ENCODE peak calls at places on chromosomes 11 and 22, in six cellular contexts. S is A549; I is GM12865; A is non-pigmented ciliary epithelial cell; C is activated naive CD8-positive, alpha-beta T cell treated with anti-CD3 and anti-CD28 coated beads, Interleukin-2, amount 10 ng/mL, durations not matched to agents 7 days and 5 days; J is cardiac fibroblast. L is an unnamed sample.

GRCh38 chr11:118304227-118304808 is at the start of gene CD3E:
- DNase-seq in S (no peak), I (peak), A (no peak), C (peak), J (no peak), L (no peak)

GRCh38 chr11:118659956-118660645 is 19.3 kb downstream of the TREH start:
- DNase-seq in S (no peak), I (no peak), A (no peak), C (no peak), J (no peak), L (no peak)

GRCh38 chr11:69352715-69353325 is 58.9 kb downstream of the MYEOV start:
- DNase-seq in S (peak), I (no peak), A (peak), C (no peak), J (peak), L (peak)

GRCh38 chr11:62401356-62401755 is 17.5 kb upstream of the SCGB1A1 start:
- DNase-seq in S (no peak), I (no peak), A (no peak), C (no peak), J (no peak), L (no peak)

GRCh38 chr11:132549571-132549970 is 982.7 kb downstream of the OPCML start:
- DNase-seq in S (no peak), I (no peak), A (no peak), C (no peak), J (no peak), L (no peak)

GRCh38 chr22:21659864-21660525 is 5.8 kb upstream of the PPIL2 start:
- DNase-seq in S (no peak), I (no peak), A (no peak), C (no peak), J (no peak), L (no peak)

GRCh38 chr11:36073411-36074203 is 129.7 kb downstream of the LDLRAD3 start:
- DNase-seq in S (no peak), I (peak), A (no peak), C (no peak), J (peak), L (peak)

GRCh38 chr11:64713031-64713780 is 9.8 kb downstream of the NRXN2 start:
- DNase-seq in S (no peak), I (no peak), A (no peak), C (no peak), J (peak), L (no peak)

GRCh38 chr11:1388763-1389102 is 1.0 kb upstream of the BRSK2 start:
- DNase-seq in S (no peak), I (no peak), A (no peak), C (no peak), J (no peak), L (no peak)

GRCh38 chr11:43418197-43418596 is 59.5 kb downstream of the TTC17 start:
- DNase-seq in S (no peak), I (peak), A (no peak), C (no peak), J (no peak), L (no peak)

GRCh38 chr11:45424781-45425180 is 138.6 kb upstream of the SYT13 start:
- DNase-seq in S (no peak), I (no peak), A (no peak), C (no peak), J (no peak), L (no peak)

GRCh38 chr11:122910775-122911174 is 28.2 kb downstream of the JHY start:
- DNase-seq in S (no peak), I (peak), A (no peak), C (no peak), J (peak), L (no peak)

GRCh38 chr22:48947636-48948035 is 880.0 kb downstream of the BRD1 start:
- DNase-seq in S (no peak), I (no peak), A (no peak), C (no peak), J (no peak), L (no peak)

GRCh38 chr11:112361396-112361795 is 100.7 kb upstream of the PLET1 start:
- DNase-seq in S (no peak), I (no peak), A (no peak), C (no peak), J (no peak), L (no peak)

GRCh38 chr22:47094861-47095330 is 332.4 kb downstream of the TBC1D22A start:
- DNase-seq in S (no peak), I (no peak), A (no peak), C (no peak), J (peak), L (no peak)

GRCh38 chr22:21642584-21643448 is 714 bp downstream of the SDF2L1 start:
- DNase-seq in S (peak), I (peak), A (no peak), C (peak), J (peak), L (peak)

GRCh38 chr11:64745523-64746328 is 1.8 kb upstream of the RASGRP2 start:
- DNase-seq in S (peak), I (peak), A (peak), C (peak), J (peak), L (peak)

GRCh38 chr11:96949464-96949863 is 559.7 kb downstream of the JRKL start:
- DNase-seq in S (no peak), I (no peak), A (no peak), C (no peak), J (no peak), L (no peak)

GRCh38 chr22:30178180-30179126 is 68.1 kb downstream of the LIF start:
- DNase-seq in S (no peak), I (no peak), A (no peak), C (peak), J (no peak), L (no peak)

GRCh38 chr11:127105578-127105977 is 105.0 kb upstream of the KIRREL3 start:
- DNase-seq in S (no peak), I (no peak), A (no peak), C (no peak), J (no peak), L (no peak)

GRCh38 chr11:113806403-113806802 is 26.8 kb downstream of the CLDN25 start:
- DNase-seq in S (peak), I (peak), A (peak), C (no peak), J (peak), L (peak)

GRCh38 chr11:128598755-128599154 is 11.4 kb upstream of the ETS1 start:
- DNase-seq in S (no peak), I (no peak), A (no peak), C (no peak), J (no peak), L (no peak)

GRCh38 chr11:109034341-109034696 is 369.4 kb downstream of the DDX10 start:
- DNase-seq in S (no peak), I (no peak), A (peak), C (no peak), J (peak), L (no peak)

GRCh38 chr11:117925198-117925925 is 3.8 kb downstream of the TMPRSS13 start:
- DNase-seq in S (no peak), I (no peak), A (no peak), C (peak), J (no peak), L (no peak)

GRCh38 chr11:92811341-92811740 is 158.1 kb upstream of the MTNR1B start:
- DNase-seq in S (no peak), I (no peak), A (no peak), C (no peak), J (no peak), L (no peak)

GRCh38 chr22:46996595-46997310 is 234.3 kb downstream of the TBC1D22A start:
- DNase-seq in S (peak), I (no peak), A (no peak), C (no peak), J (no peak), L (no peak)

GRCh38 chr11:19903620-19904069 is 191.0 kb downstream of the NAV2 start:
- DNase-seq in S (peak), I (peak), A (peak), C (no peak), J (peak), L (peak)

GRCh38 chr11:44727114-44727372 is 281 bp downstream of the TSPAN18 start:
- DNase-seq in S (no peak), I (no peak), A (no peak), C (no peak), J (no peak), L (no peak)

L was measured in AG08396.